ENCODE peak calls at places on chromosomes 2 and 18, in five cellular contexts. A, R, V, X and K are unnamed samples.
A peak's percentile ranks its signal among the peaks of the same experiment; 100 is the strongest.

GRCh38 chr2:72057308-72057707 is 90.4 kb downstream of the CYP26B1 start:
- DNase-seq in A (no peak), R (no peak), V (no peak), X (no peak), K (no peak)

GRCh38 chr2:37527362-37527761 is 144.1 kb downstream of the CDC42EP3 start:
- DNase-seq in A (no peak), R (peak; percentile 91), V (no peak), X (no peak), K (no peak)

GRCh38 chr2:63628543-63628942 is 39.8 kb downstream of the MDH1 start:
- DNase-seq in A (no peak), R (no peak), V (no peak), X (no peak), K (no peak)

GRCh38 chr2:226515344-226516055 is 284.1 kb downstream of the IRS1 start:
- DNase-seq in A (peak; percentile 77), R (no peak), V (no peak), X (no peak), K (peak; percentile 76)

GRCh38 chr2:85705680-85706039 is 11.5 kb downstream of the GNLY start:
- DNase-seq in A (peak; percentile 98), R (no peak), V (no peak), X (no peak), K (peak; percentile 96)

GRCh38 chr2:48016620-48017019 is 110.3 kb upstream of the FBXO11 start:
- DNase-seq in A (peak; percentile 1), R (no peak), V (no peak), X (no peak), K (no peak)

GRCh38 chr2:40201425-40201824 is 250.5 kb downstream of the SLC8A1 start:
- DNase-seq in A (no peak), R (no peak), V (no peak), X (no peak), K (no peak)

GRCh38 chr2:31919499-31919898 is 91.3 kb downstream of the MEMO1 start:
- DNase-seq in A (no peak), R (no peak), V (no peak), X (no peak), K (no peak)

GRCh38 chr2:149989447-149990063 is 402.0 kb upstream of the MMADHC start:
- DNase-seq in A (peak; percentile 29), R (no peak), V (no peak), X (no peak), K (peak; percentile 17)

GRCh38 chr2:144703852-144704324 is 184.0 kb upstream of the ZEB2 start:
- DNase-seq in A (peak; percentile 85), R (no peak), V (no peak), X (peak; percentile 5), K (peak; percentile 77)

GRCh38 chr2:588041-588645 is 89.1 kb downstream of the TMEM18 start:
- DNase-seq in A (no peak), R (no peak), V (no peak), X (no peak), K (no peak)

GRCh38 chr2:31237348-31238017 is 3.5 kb downstream of the EHD3 start:
- DNase-seq in A (no peak), R (no peak), V (no peak), X (no peak), K (no peak)

GRCh38 chr18:45588284-45588683 is 27.0 kb upstream of the SLC14A2 start:
- DNase-seq in A (peak; percentile 41), R (no peak), V (no peak), X (no peak), K (peak; percentile 29)

GRCh38 chr18:51647942-51648341 is 450.5 kb upstream of the MEX3C start:
- DNase-seq in A (no peak), R (no peak), V (no peak), X (no peak), K (no peak)